ENCODE peak calls at places on chromosomes 3 and 15, in eight cellular contexts. One of them, this sample, is unnamed.
A peak's percentile ranks its signal among the peaks of the same experiment; 100 is the strongest.

GRCh38 chr3:58628823-58629562 is 37.6 kb downstream of the FAM3D start:
- DNase-seq in right lobe of liver: no peak
- DNase-seq in breast epithelium: no peak
- DNase-seq in sigmoid colon: no peak
- DNase-seq in ovary: peak; percentile 60
- DNase-seq in suprapubic skin: no peak
- DNase-seq in endothelial cell of umbilical vein: peak; percentile 98
- DNase-seq in IMR-90: peak; percentile 97
- DNase-seq in this sample: peak; percentile 66

GRCh38 chr3:59290358-59290757 is 240.5 kb upstream of the CFAP20DC start:
- DNase-seq in ovary: no peak
- DNase-seq in endothelial cell of umbilical vein: no peak
- DNase-seq in IMR-90: no peak
- DNase-seq in sigmoid colon: no peak
- DNase-seq in breast epithelium: no peak
- DNase-seq in right lobe of liver: no peak
- DNase-seq in suprapubic skin: no peak
- DNase-seq in this sample: no peak

GRCh38 chr15:51108933-51109550 is 14.3 kb upstream of the TNFAIP8L3 start:
- DNase-seq in right lobe of liver: no peak
- DNase-seq in IMR-90: peak; percentile 92
- DNase-seq in sigmoid colon: no peak
- DNase-seq in ovary: no peak
- DNase-seq in suprapubic skin: no peak
- DNase-seq in breast epithelium: no peak
- DNase-seq in endothelial cell of umbilical vein: no peak
- DNase-seq in this sample: no peak

GRCh38 chr3:195178124-195178910 is 92.6 kb downstream of the XXYLT1 start:
- DNase-seq in endothelial cell of umbilical vein: peak; percentile 46
- DNase-seq in breast epithelium: no peak
- DNase-seq in sigmoid colon: peak; percentile 14
- DNase-seq in ovary: no peak
- DNase-seq in suprapubic skin: no peak
- DNase-seq in IMR-90: no peak
- DNase-seq in right lobe of liver: no peak
- DNase-seq in this sample: no peak

GRCh38 chr3:71030748-71031147 is 552.8 kb downstream of the FOXP1 start:
- DNase-seq in right lobe of liver: no peak
- DNase-seq in IMR-90: no peak
- DNase-seq in breast epithelium: no peak
- DNase-seq in ovary: no peak
- DNase-seq in endothelial cell of umbilical vein: no peak
- DNase-seq in sigmoid colon: no peak
- DNase-seq in suprapubic skin: no peak
- DNase-seq in this sample: no peak

GRCh38 chr3:49716169-49716568 is 3.3 kb downstream of the AMIGO3 start:
- DNase-seq in endothelial cell of umbilical vein: no peak
- DNase-seq in IMR-90: no peak
- DNase-seq in right lobe of liver: peak; percentile 37
- DNase-seq in breast epithelium: peak; percentile 9
- DNase-seq in ovary: no peak
- DNase-seq in sigmoid colon: peak; percentile 50
- DNase-seq in suprapubic skin: no peak
- DNase-seq in this sample: no peak

GRCh38 chr15:100919481-100920405 is 586 bp downstream of the LRRK1 start:
- DNase-seq in ovary: peak; percentile 63
- DNase-seq in sigmoid colon: no peak
- DNase-seq in IMR-90: peak; percentile 19
- DNase-seq in suprapubic skin: no peak
- DNase-seq in breast epithelium: no peak
- DNase-seq in right lobe of liver: peak; percentile 47
- DNase-seq in endothelial cell of umbilical vein: peak; percentile 28
- DNase-seq in this sample: no peak

GRCh38 chr15:63136742-63137141 is 15.1 kb downstream of the LACTB start:
- DNase-seq in sigmoid colon: no peak
- DNase-seq in endothelial cell of umbilical vein: peak; percentile 30
- DNase-seq in right lobe of liver: no peak
- DNase-seq in ovary: no peak
- DNase-seq in breast epithelium: no peak
- DNase-seq in IMR-90: peak; percentile 33
- DNase-seq in suprapubic skin: no peak
- DNase-seq in this sample: no peak

GRCh38 chr15:69576035-69576526 is 123.5 kb downstream of the RPLP1 start:
- DNase-seq in right lobe of liver: peak; percentile 66
- DNase-seq in sigmoid colon: no peak
- DNase-seq in IMR-90: no peak
- DNase-seq in endothelial cell of umbilical vein: peak; percentile 22
- DNase-seq in ovary: peak; percentile 53
- DNase-seq in suprapubic skin: no peak
- DNase-seq in breast epithelium: peak; percentile 63
- DNase-seq in this sample: no peak

GRCh38 chr3:183438749-183439148 is 10.3 kb upstream of the MCF2L2 start:
- DNase-seq in endothelial cell of umbilical vein: no peak
- DNase-seq in suprapubic skin: no peak
- DNase-seq in right lobe of liver: peak; percentile 51
- DNase-seq in breast epithelium: no peak
- DNase-seq in IMR-90: no peak
- DNase-seq in sigmoid colon: no peak
- DNase-seq in ovary: no peak
- DNase-seq in this sample: no peak

GRCh38 chr15:72312605-72313447 is 7.1 kb downstream of the CELF6 start:
- DNase-seq in suprapubic skin: no peak
- DNase-seq in endothelial cell of umbilical vein: peak; percentile 67
- DNase-seq in right lobe of liver: peak; percentile 82
- DNase-seq in sigmoid colon: peak; percentile 73
- DNase-seq in IMR-90: peak; percentile 62
- DNase-seq in breast epithelium: peak; percentile 54
- DNase-seq in ovary: peak; percentile 52
- DNase-seq in this sample: no peak

GRCh38 chr3:156579427-156579851 is 24.5 kb upstream of the SSR3 start:
- DNase-seq in breast epithelium: no peak
- DNase-seq in right lobe of liver: no peak
- DNase-seq in suprapubic skin: no peak
- DNase-seq in sigmoid colon: no peak
- DNase-seq in endothelial cell of umbilical vein: no peak
- DNase-seq in IMR-90: no peak
- DNase-seq in ovary: no peak
- DNase-seq in this sample: peak; percentile 44

DNA sequence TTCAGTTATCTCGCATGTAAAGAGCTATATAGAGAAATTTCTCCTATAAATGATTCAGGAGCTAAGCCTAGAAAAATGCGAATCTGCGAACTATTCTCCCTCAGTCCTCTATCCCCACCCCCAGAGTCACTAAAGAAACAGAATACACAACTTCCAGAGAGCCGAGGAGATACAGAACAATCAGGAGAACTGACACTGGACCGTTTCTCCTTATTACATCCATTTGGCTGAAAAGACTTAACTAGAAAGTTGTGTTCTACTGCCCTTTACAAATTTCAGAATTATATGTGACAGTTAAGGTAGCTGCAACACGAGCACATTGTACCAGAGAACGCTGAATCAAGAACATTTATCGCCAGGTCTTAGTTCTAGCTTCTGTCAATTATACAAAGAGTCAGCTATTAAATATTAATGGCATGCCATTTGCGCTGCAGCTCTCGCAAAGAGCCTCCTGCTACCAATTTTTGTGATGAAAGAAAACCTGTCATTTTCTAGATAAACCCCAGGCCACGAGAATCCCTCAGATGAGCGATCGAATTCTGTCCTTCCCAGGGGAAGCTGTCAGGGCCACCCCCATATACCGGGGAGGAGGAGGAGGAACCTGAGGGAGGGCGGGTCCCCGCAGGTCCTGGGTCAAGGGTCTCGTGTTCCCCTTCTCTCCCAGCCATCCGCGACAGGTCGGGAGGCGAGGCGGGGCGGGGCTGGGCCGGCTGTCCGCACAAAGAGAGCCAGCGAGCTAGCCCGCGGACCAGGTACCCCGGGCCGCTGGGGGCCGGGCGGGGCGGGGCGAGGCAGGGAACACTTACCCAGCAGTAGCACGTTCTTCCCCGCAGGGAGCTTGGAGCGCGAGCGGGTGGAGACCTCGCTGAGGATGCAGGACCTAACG is 875 bp downstream of the DYNC1LI1 start:
- DNase-seq in suprapubic skin: peak; percentile 83
- DNase-seq in right lobe of liver: peak; percentile 91
- DNase-seq in endothelial cell of umbilical vein: peak; percentile 59
- DNase-seq in ovary: peak; percentile 73
- DNase-seq in sigmoid colon: peak; percentile 83
- DNase-seq in IMR-90: peak; percentile 23
- DNase-seq in breast epithelium: peak; percentile 60
- DNase-seq in this sample: peak; percentile 15
- TF ChIP-seq POLR2A in suprapubic skin: no peak
- TF ChIP-seq POLR2A in right lobe of liver: peak; percentile 58
- TF ChIP-seq POLR2A in endothelial cell of umbilical vein: no peak
- TF ChIP-seq POLR2A in ovary: no peak
- TF ChIP-seq POLR2A in sigmoid colon: no peak
- TF ChIP-seq POLR2A in IMR-90: no peak
- TF ChIP-seq POLR2A in breast epithelium: no peak
- TF ChIP-seq POLR2A in this sample: no peak

DNA sequence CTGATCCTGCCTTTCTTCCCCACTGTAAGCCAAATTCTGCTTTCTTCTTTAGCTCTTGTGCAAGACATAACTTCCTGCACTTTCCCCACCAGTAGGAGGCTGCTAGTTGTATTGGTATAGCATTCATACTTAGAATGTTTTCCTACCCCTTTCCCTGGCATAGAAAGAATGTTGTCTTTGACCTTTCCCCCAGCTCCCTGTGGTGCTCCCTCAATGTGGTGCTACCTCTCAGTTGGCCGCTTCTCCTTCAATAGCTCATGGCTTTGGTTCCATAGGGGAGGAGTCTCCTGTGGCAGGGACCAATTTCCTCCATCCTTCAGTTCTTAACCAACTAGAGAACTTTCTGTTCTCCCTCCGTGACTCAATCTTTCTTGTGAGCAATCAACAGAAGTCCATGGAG is 67.5 kb upstream of the AKAP13 start:
- DNase-seq in breast epithelium: no peak
- DNase-seq in sigmoid colon: no peak
- DNase-seq in endothelial cell of umbilical vein: no peak
- DNase-seq in ovary: no peak
- DNase-seq in suprapubic skin: no peak
- DNase-seq in IMR-90: peak; percentile 53
- DNase-seq in right lobe of liver: no peak
- DNase-seq in this sample: no peak
- TF ChIP-seq CTCF in breast epithelium: no peak
- TF ChIP-seq CTCF in sigmoid colon: no peak
- TF ChIP-seq CTCF in endothelial cell of umbilical vein: no peak
- TF ChIP-seq CTCF in ovary: no peak
- TF ChIP-seq CTCF in suprapubic skin: no peak
- TF ChIP-seq CTCF in IMR-90: peak; percentile 27
- TF ChIP-seq CTCF in right lobe of liver: no peak
- TF ChIP-seq CTCF in this sample: no peak

GRCh38 chr3:15269091-15269989 is 63.0 kb downstream of the SH3BP5 start:
- DNase-seq in ovary: peak; percentile 85
- DNase-seq in IMR-90: peak; percentile 96
- DNase-seq in breast epithelium: peak; percentile 86
- DNase-seq in suprapubic skin: peak; percentile 95
- DNase-seq in right lobe of liver: peak; percentile 66
- DNase-seq in sigmoid colon: peak; percentile 97
- DNase-seq in endothelial cell of umbilical vein: peak; percentile 94
- DNase-seq in this sample: peak; percentile 87

GRCh38 chr3:15273214-15273613 is 59.2 kb downstream of the SH3BP5 start:
- DNase-seq in ovary: no peak
- DNase-seq in right lobe of liver: peak; percentile 35
- DNase-seq in sigmoid colon: peak; percentile 56
- DNase-seq in breast epithelium: no peak
- DNase-seq in suprapubic skin: peak; percentile 39
- DNase-seq in IMR-90: no peak
- DNase-seq in endothelial cell of umbilical vein: no peak
- DNase-seq in this sample: no peak

GRCh38 chr3:15272431-15273196 is 59.8 kb downstream of the SH3BP5 start:
- DNase-seq in breast epithelium: no peak
- DNase-seq in IMR-90: no peak
- DNase-seq in endothelial cell of umbilical vein: no peak
- DNase-seq in sigmoid colon: peak; percentile 50
- DNase-seq in suprapubic skin: peak; percentile 60
- DNase-seq in right lobe of liver: peak; percentile 45
- DNase-seq in ovary: no peak
- DNase-seq in this sample: no peak

GRCh38 chr3:15271785-15272381 is 60.5 kb downstream of the SH3BP5 start:
- DNase-seq in suprapubic skin: no peak
- DNase-seq in right lobe of liver: peak; percentile 67
- DNase-seq in sigmoid colon: peak; percentile 80
- DNase-seq in breast epithelium: no peak
- DNase-seq in endothelial cell of umbilical vein: no peak
- DNase-seq in IMR-90: no peak
- DNase-seq in ovary: no peak
- DNase-seq in this sample: no peak

DNA sequence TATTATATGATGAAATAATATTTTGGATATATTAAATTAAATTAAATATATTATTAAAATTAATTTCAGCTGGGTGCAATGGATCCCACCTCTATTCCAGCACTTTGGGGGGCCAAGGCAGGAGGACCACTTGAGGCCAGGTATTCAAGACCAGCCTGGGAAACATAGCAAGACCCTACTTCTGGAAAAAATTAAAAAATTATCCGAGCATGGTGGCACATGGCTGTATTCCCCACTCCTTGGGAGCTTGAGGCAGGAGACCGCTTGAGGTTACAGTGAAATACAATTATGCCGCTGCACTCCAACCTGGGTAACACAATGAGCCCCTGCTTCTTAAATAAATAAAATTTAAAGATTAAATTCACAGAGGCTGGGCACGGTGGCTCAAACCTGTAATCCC is 61.4 kb downstream of the SH3BP5 start:
- DNase-seq in IMR-90: no peak
- DNase-seq in suprapubic skin: no peak
- DNase-seq in right lobe of liver: no peak
- DNase-seq in sigmoid colon: peak; percentile 44
- DNase-seq in ovary: no peak
- DNase-seq in endothelial cell of umbilical vein: no peak
- DNase-seq in breast epithelium: no peak
- DNase-seq in this sample: no peak
- H3K27me3 ChIP-seq in IMR-90: no peaks in the 10 kb centered on the region
- H3K27me3 ChIP-seq in suprapubic skin: no peaks in the 10 kb centered on the region
- H3K27me3 ChIP-seq in right lobe of liver: no peaks in the 10 kb centered on the region
- H3K27me3 ChIP-seq in sigmoid colon: no peaks in the 10 kb centered on the region
- H3K27me3 ChIP-seq in ovary: no peaks in the 10 kb centered on the region
- H3K27me3 ChIP-seq in endothelial cell of umbilical vein: no peaks in the 10 kb centered on the region
- H3K27me3 ChIP-seq in breast epithelium: no peaks in the 10 kb centered on the region
- H3K27me3 ChIP-seq in this sample: no peaks in the 10 kb centered on the region

DNA sequence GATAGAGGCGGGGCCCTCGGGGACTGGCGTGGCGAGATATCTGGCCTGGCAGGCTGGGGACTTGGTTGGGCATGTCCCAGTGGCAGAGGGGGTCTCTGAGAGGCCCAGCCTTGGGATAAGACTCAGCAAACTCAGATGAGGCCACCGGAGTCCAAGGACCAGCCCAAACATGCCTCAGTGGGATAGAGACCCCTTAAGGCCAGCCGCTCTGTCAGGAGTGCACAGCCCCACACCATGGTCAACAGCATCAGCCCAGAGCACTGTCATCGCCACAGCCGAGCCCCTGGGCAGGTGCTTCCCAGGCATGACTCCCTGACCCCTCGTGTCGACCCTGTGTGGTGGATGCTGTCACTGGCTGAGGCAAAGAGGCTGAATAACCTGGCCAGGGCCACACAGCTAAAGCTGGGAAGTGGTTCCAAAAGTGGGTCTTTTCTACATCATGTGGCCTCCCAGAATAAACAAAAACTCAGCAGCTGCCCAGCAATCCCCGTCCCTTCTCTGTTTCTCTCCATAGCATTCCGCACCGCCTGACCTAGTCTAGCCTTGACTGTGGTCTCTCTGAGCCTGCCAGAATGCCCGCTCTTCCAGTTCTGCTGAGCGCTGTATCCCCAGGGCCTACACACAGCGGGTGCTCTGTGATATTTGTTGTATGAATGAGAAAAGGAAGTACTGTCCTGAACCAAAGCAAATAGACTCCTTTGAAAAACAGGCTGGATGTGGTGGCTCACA is 15.1 kb downstream of the CTSH start:
- DNase-seq in endothelial cell of umbilical vein: no peak
- DNase-seq in right lobe of liver: no peak
- DNase-seq in breast epithelium: peak; percentile 75
- DNase-seq in IMR-90: no peak
- DNase-seq in sigmoid colon: no peak
- DNase-seq in suprapubic skin: no peak
- DNase-seq in ovary: peak; percentile 31
- DNase-seq in this sample: no peak
- TF ChIP-seq POLR2A in endothelial cell of umbilical vein: no peak
- TF ChIP-seq POLR2A in right lobe of liver: no peak
- TF ChIP-seq POLR2A in breast epithelium: no peak
- TF ChIP-seq POLR2A in IMR-90: no peak
- TF ChIP-seq POLR2A in sigmoid colon: no peak
- TF ChIP-seq POLR2A in suprapubic skin: no peak
- TF ChIP-seq POLR2A in ovary: no peak
- TF ChIP-seq POLR2A in this sample: no peak